ENCODE peak calls at places on chromosomes 11 and 22, in nine cellular contexts. One of them, this sample, is unnamed. For H3K4me1, the result is how much of the 10 kb centered on the place peaks cover.

GRCh38 chr11:33598426-33599069 is 102.1 kb downstream of the C11orf91 start:
- DNase-seq in HCT116: no peak
- DNase-seq in K562: no peak
- DNase-seq in H1: no peak
- DNase-seq in neural progenitor cell: peak
- DNase-seq in GM23248: no peak
- DNase-seq in MM.1S: no peak
- DNase-seq in fibroblast of lung: no peak
- DNase-seq in astrocyte: no peak
- DNase-seq in this sample: no peak

GRCh38 chr11:129436573-129436972 is 60.9 kb downstream of the BARX2 start:
- DNase-seq in neural progenitor cell: no peak
- DNase-seq in fibroblast of lung: no peak
- DNase-seq in H1: no peak
- DNase-seq in MM.1S: no peak
- DNase-seq in K562: no peak
- DNase-seq in GM23248: no peak
- DNase-seq in HCT116: no peak
- DNase-seq in astrocyte: no peak
- DNase-seq in this sample: no peak

GRCh38 chr11:109729761-109730160 is 307.8 kb downstream of the C11orf87 start:
- DNase-seq in fibroblast of lung: no peak
- DNase-seq in astrocyte: no peak
- DNase-seq in K562: no peak
- DNase-seq in GM23248: no peak
- DNase-seq in neural progenitor cell: no peak
- DNase-seq in MM.1S: peak
- DNase-seq in H1: no peak
- DNase-seq in HCT116: no peak
- DNase-seq in this sample: no peak

GRCh38 chr22:49208768-49209252 is 618.9 kb downstream of the BRD1 start:
- DNase-seq in H1: no peak
- DNase-seq in MM.1S: peak
- DNase-seq in fibroblast of lung: no peak
- DNase-seq in K562: peak
- DNase-seq in astrocyte: no peak
- DNase-seq in GM23248: no peak
- DNase-seq in HCT116: no peak
- DNase-seq in neural progenitor cell: peak
- DNase-seq in this sample: no peak

GRCh38 chr22:41516462-41516861 is 27.8 kb downstream of the POLR3H start:
- DNase-seq in K562: no peak
- DNase-seq in neural progenitor cell: no peak
- DNase-seq in H1: no peak
- DNase-seq in HCT116: no peak
- DNase-seq in fibroblast of lung: no peak
- DNase-seq in astrocyte: no peak
- DNase-seq in MM.1S: no peak
- DNase-seq in GM23248: no peak
- DNase-seq in this sample: no peak

GRCh38 chr11:111855506-111855905 is 15.9 kb downstream of the ALG9 start:
- DNase-seq in H1: no peak
- DNase-seq in HCT116: no peak
- DNase-seq in MM.1S: no peak
- DNase-seq in K562: no peak
- DNase-seq in GM23248: no peak
- DNase-seq in astrocyte: no peak
- DNase-seq in neural progenitor cell: no peak
- DNase-seq in fibroblast of lung: no peak
- DNase-seq in this sample: no peak

GRCh38 chr11:67055812-67056211 is 835 bp upstream of the RHOD start:
- DNase-seq in fibroblast of lung: no peak
- DNase-seq in HCT116: no peak
- DNase-seq in GM23248: peak
- DNase-seq in neural progenitor cell: peak
- DNase-seq in astrocyte: no peak
- DNase-seq in H1: no peak
- DNase-seq in K562: peak
- DNase-seq in MM.1S: no peak
- DNase-seq in this sample: peak

GRCh38 chr22:47534150-47535133 is 772.0 kb downstream of the TBC1D22A start:
- DNase-seq in GM23248: no peak
- DNase-seq in MM.1S: no peak
- DNase-seq in astrocyte: no peak
- DNase-seq in K562: no peak
- DNase-seq in fibroblast of lung: peak
- DNase-seq in H1: no peak
- DNase-seq in neural progenitor cell: no peak
- DNase-seq in HCT116: no peak
- DNase-seq in this sample: no peak

GRCh38 chr11:88406871-88407270 is 69.3 kb upstream of the CTSC start:
- DNase-seq in fibroblast of lung: no peak
- DNase-seq in GM23248: no peak
- DNase-seq in neural progenitor cell: no peak
- DNase-seq in K562: no peak
- DNase-seq in astrocyte: no peak
- DNase-seq in MM.1S: no peak
- DNase-seq in H1: no peak
- DNase-seq in HCT116: no peak
- DNase-seq in this sample: no peak

GRCh38 chr11:68998390-68998911 is 14.6 kb downstream of the MRGPRF start:
- DNase-seq in HCT116: no peak
- DNase-seq in K562: no peak
- DNase-seq in MM.1S: no peak
- DNase-seq in fibroblast of lung: peak
- DNase-seq in neural progenitor cell: no peak
- DNase-seq in H1: no peak
- DNase-seq in astrocyte: no peak
- DNase-seq in GM23248: peak
- DNase-seq in this sample: peak

GRCh38 chr22:23271597-23271908 is 91.2 kb downstream of the BCR start:
- DNase-seq in K562: peak
- DNase-seq in H1: no peak
- DNase-seq in MM.1S: no peak
- DNase-seq in neural progenitor cell: no peak
- DNase-seq in fibroblast of lung: no peak
- DNase-seq in GM23248: no peak
- DNase-seq in HCT116: no peak
- DNase-seq in astrocyte: no peak
- DNase-seq in this sample: no peak

GRCh38 chr22:50530857-50531545 is 1.2 kb upstream of the TYMP start:
- DNase-seq in GM23248: peak
- DNase-seq in neural progenitor cell: peak
- DNase-seq in fibroblast of lung: peak
- DNase-seq in H1: no peak
- DNase-seq in HCT116: peak
- DNase-seq in MM.1S: peak
- DNase-seq in K562: no peak
- DNase-seq in astrocyte: peak
- DNase-seq in this sample: peak

GRCh38 chr11:70364745-70365535 is 33.4 kb upstream of the CTTN start:
- DNase-seq in HCT116: no peak
- DNase-seq in astrocyte: no peak
- DNase-seq in MM.1S: no peak
- DNase-seq in H1: no peak
- DNase-seq in fibroblast of lung: no peak
- DNase-seq in neural progenitor cell: no peak
- DNase-seq in K562: no peak
- DNase-seq in GM23248: no peak
- DNase-seq in this sample: no peak

GRCh38 chr22:27797793-27798525 is 3.6 kb downstream of the MN1 start:
- DNase-seq in neural progenitor cell: peak
- DNase-seq in H1: no peak
- DNase-seq in HCT116: no peak
- DNase-seq in MM.1S: no peak
- DNase-seq in GM23248: no peak
- DNase-seq in K562: no peak
- DNase-seq in fibroblast of lung: no peak
- DNase-seq in astrocyte: no peak
- DNase-seq in this sample: no peak

GRCh38 chr22:27800250-27801131 is 1.1 kb downstream of the MN1 start:
- DNase-seq in astrocyte: no peak
- DNase-seq in K562: peak
- DNase-seq in GM23248: peak
- DNase-seq in HCT116: no peak
- DNase-seq in neural progenitor cell: peak
- DNase-seq in fibroblast of lung: no peak
- DNase-seq in MM.1S: no peak
- DNase-seq in H1: no peak
- DNase-seq in this sample: no peak

GRCh38 chr22:27799334-27800249 is 2.0 kb downstream of the MN1 start:
- DNase-seq in K562: no peak
- DNase-seq in HCT116: no peak
- DNase-seq in fibroblast of lung: no peak
- DNase-seq in MM.1S: no peak
- DNase-seq in H1: no peak
- DNase-seq in GM23248: peak
- DNase-seq in astrocyte: no peak
- DNase-seq in neural progenitor cell: peak
- DNase-seq in this sample: peak

GRCh38 chr22:27796829-27797792 is 4.4 kb downstream of the MN1 start:
- DNase-seq in astrocyte: no peak
- DNase-seq in MM.1S: no peak
- DNase-seq in HCT116: no peak
- DNase-seq in GM23248: no peak
- DNase-seq in neural progenitor cell: no peak
- DNase-seq in fibroblast of lung: no peak
- DNase-seq in H1: no peak
- DNase-seq in K562: no peak
- DNase-seq in this sample: no peak

DNA sequence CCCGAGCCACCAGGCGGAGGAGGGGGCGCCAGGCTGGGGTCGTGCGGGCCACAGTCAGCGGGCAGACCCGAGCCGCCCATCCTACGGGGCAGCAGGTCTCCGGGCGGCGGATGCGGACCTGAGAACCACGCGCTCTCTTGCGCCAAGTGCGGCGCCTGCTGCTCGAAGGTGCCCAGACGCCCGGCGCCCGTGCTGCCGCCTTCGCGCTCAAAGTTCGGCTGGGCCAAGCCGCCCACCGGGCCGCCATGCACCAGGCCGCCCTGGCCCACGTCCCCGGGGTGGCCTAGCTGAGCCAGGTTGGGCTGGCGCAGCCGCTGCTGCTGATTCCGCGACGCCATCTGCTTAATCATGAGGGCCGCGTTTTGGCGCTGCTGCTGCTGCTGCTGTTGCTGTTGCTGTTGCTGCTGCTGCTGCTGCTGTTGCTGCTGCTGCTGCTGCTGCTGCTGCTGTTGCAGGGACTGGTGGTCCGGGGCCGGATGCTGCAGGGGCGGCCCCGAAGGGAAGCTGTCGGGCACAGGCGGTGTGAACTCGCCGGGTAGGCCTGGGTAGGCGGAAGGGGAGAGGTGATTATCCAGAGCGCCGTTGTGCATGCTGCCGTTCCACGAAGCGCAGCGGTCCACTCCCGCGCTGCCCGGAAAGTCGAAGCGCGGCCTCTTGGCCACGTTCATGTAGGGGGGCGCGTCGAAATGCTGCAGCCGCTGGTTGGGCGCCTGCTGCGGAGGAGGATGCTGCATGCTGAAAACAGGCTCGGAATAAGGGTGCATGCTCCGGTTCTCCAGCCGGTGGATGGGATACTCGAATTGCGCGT is 2.8 kb downstream of the MN1 start:
- DNase-seq in neural progenitor cell: peak
- DNase-seq in K562: no peak
- DNase-seq in MM.1S: no peak
- DNase-seq in GM23248: no peak
- DNase-seq in astrocyte: no peak
- DNase-seq in H1: no peak
- DNase-seq in HCT116: no peak
- DNase-seq in fibroblast of lung: no peak
- DNase-seq in this sample: no peak
- TF ChIP-seq EZH2 in neural progenitor cell: peak
- TF ChIP-seq EZH2 in K562: no peak
- TF ChIP-seq EZH2 in MM.1S: no peak
- TF ChIP-seq EZH2 in GM23248: no peak
- TF ChIP-seq EZH2 in astrocyte: no peak
- TF ChIP-seq EZH2 in H1: peak
- TF ChIP-seq EZH2 in HCT116: no peak
- TF ChIP-seq EZH2 in fibroblast of lung: no peak
- TF ChIP-seq EZH2 in this sample: no peak

DNA sequence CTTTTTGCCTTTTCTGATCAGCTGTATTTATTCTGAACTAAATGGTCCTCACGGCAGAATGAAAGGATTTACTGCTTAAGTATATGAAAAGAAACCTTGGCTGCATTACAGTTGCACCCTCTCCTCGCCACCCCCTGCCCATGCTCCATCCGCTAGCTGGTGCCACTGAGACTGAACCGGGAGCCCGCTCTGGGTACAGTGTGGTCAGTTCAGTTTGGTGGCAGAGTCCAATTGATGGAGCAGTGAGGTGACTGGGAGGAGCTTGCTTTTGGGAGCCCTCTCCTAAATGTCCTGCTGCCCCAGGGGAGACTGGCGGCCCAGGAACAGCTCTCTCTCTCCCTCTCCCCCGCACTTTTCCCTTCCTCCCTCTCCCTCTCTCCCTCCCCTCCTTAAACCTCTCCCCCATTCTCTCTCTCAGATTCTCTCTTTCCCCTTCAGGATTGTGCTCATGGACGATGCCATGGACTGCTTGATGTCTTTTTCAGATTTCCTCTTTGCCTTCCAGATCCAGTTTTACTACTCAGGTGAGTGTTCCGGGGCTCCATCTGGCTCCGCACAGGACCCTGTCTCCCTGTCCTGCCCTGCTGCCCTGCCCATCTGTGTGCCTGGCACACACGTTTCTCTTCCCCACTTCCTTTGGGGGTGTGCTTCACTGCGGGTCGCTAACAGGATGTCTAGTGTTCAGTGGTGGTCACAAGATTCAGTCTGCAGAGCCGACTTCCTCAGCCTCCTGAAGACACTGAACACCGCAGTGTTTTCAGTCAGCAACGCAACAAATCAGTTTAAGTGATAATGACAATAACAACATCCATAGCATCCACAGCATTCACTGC is 21.7 kb downstream of the ARFGAP2 start:
- DNase-seq in MM.1S: no peak
- DNase-seq in fibroblast of lung: no peak
- DNase-seq in neural progenitor cell: no peak
- DNase-seq in K562: no peak
- DNase-seq in astrocyte: no peak
- DNase-seq in HCT116: no peak
- DNase-seq in H1: no peak
- DNase-seq in GM23248: no peak
- DNase-seq in this sample: no peak
- H3K4me1 ChIP-seq in MM.1S: under half
- H3K4me1 ChIP-seq in fibroblast of lung: under half
- H3K4me1 ChIP-seq in neural progenitor cell: under half
- H3K4me1 ChIP-seq in K562: under half
- H3K4me1 ChIP-seq in astrocyte: under half
- H3K4me1 ChIP-seq in HCT116: under half
- H3K4me1 ChIP-seq in H1: under half
- H3K4me1 ChIP-seq in GM23248: under half
- H3K4me1 ChIP-seq in this sample: under half

GRCh38 chr11:3853545-3853842 is 2.0 kb upstream of the STIM1 start:
- DNase-seq in fibroblast of lung: no peak
- DNase-seq in MM.1S: no peak
- DNase-seq in HCT116: no peak
- DNase-seq in neural progenitor cell: no peak
- DNase-seq in astrocyte: no peak
- DNase-seq in K562: no peak
- DNase-seq in H1: no peak
- DNase-seq in GM23248: no peak
- DNase-seq in this sample: no peak
- H3K9ac ChIP-seq in fibroblast of lung: no peak
- H3K9ac ChIP-seq in MM.1S: peak
- H3K9ac ChIP-seq in HCT116: no peak
- H3K9ac ChIP-seq in neural progenitor cell: no peak
- H3K9ac ChIP-seq in astrocyte: no peak
- H3K9ac ChIP-seq in K562: no peak
- H3K9ac ChIP-seq in H1: no peak
- H3K9ac ChIP-seq in GM23248: no peak
- H3K9ac ChIP-seq in this sample: no peak

GRCh38 chr11:45665933-45666647 is 668 bp upstream of the CHST1 start:
- DNase-seq in K562: no peak
- DNase-seq in HCT116: no peak
- DNase-seq in fibroblast of lung: peak
- DNase-seq in astrocyte: no peak
- DNase-seq in GM23248: peak
- DNase-seq in H1: no peak
- DNase-seq in MM.1S: no peak
- DNase-seq in neural progenitor cell: no peak
- DNase-seq in this sample: no peak
- TF ChIP-seq EZH2 in K562: no peak
- TF ChIP-seq EZH2 in HCT116: no peak
- TF ChIP-seq EZH2 in fibroblast of lung: peak
- TF ChIP-seq EZH2 in astrocyte: no peak
- TF ChIP-seq EZH2 in GM23248: no peak
- TF ChIP-seq EZH2 in H1: no peak
- TF ChIP-seq EZH2 in MM.1S: no peak
- TF ChIP-seq EZH2 in neural progenitor cell: no peak
- TF ChIP-seq EZH2 in this sample: no peak

This sample was measured in PC-3.